ENCODE peak calls at places on chromosomes 11 and 22, in ten cellular contexts. Z is stimulated activated CD4-positive, alpha-beta T cell treated with anti-CD3 and anti-CD28 coated beads, Interleukin-15, amount 100 ng/mL, for 1 hour; R is astrocyte of the spinal cord; U is HEK293T; G is stimulated activated CD8-positive, alpha-beta memory T cell treated with anti-CD3 and anti-CD28 coated beads, Interleukin-4, amount 100 ng/mL, for 4 hours; S is LoVo; L is ovary; H is CD8-positive, alpha-beta T cell; X is HCEC 1CT; V is BE2C. C is an unnamed sample.

GRCh38 chr22:37632174-37633081 is 7.0 kb upstream of the SH3BP1 start:
- DNase-seq in Z (no peak), R (no peak), U (no peak), G (no peak), S (no peak), L (no peak), H (no peak), X (no peak), V (no peak), C (no peak)

GRCh38 chr22:48031589-48031988 is 1269.1 kb downstream of the TBC1D22A start:
- DNase-seq in Z (no peak), R (no peak), U (no peak), G (no peak), S (no peak), L (no peak), H (no peak), X (no peak), V (no peak), C (no peak)

GRCh38 chr11:3169952-3170755 is 5.0 kb upstream of the OSBPL5 start:
- DNase-seq in Z (no peak), R (no peak), U (no peak), G (no peak), S (no peak), L (no peak), H (no peak), X (no peak), V (no peak), C (peak)

GRCh38 chr11:14414470-14415461 is 55.8 kb upstream of the RRAS2 start:
- DNase-seq in Z (peak), R (no peak), U (no peak), G (peak), S (no peak), L (no peak), H (peak), X (no peak), V (no peak), C (no peak)

GRCh38 chr22:32623943-32624342 is 149.3 kb downstream of the FBXO7 start:
- DNase-seq in Z (no peak), R (peak), U (no peak), G (no peak), S (no peak), L (peak), H (no peak), X (no peak), V (no peak), C (peak)

GRCh38 chr22:22773979-22774738 is 113.5 kb upstream of the IGLL5 start:
- DNase-seq in Z (no peak), R (no peak), U (no peak), G (no peak), S (no peak), L (no peak), H (no peak), X (no peak), V (no peak), C (no peak)

GRCh38 chr22:50001388-50002231 is 11.0 kb downstream of the IL17REL start:
- DNase-seq in Z (no peak), R (no peak), U (peak), G (no peak), S (no peak), L (no peak), H (no peak), X (no peak), V (no peak), C (no peak)

GRCh38 chr11:69091638-69092165 is 43.0 kb downstream of the TPCN2 start:
- DNase-seq in Z (no peak), R (no peak), U (no peak), G (no peak), S (no peak), L (no peak), H (no peak), X (no peak), V (no peak), C (no peak)

GRCh38 chr22:45626198-45626651 is 45.4 kb upstream of the ATXN10 start:
- DNase-seq in Z (no peak), R (no peak), U (no peak), G (no peak), S (peak), L (no peak), H (no peak), X (no peak), V (no peak), C (no peak)

GRCh38 chr11:109939176-109939810 is 153.9 kb upstream of the ZC3H12C start:
- DNase-seq in Z (no peak), R (peak), U (peak), G (no peak), S (peak), L (no peak), H (no peak), X (peak), V (peak), C (no peak)

GRCh38 chr11:18624161-18624560 is 10.0 kb downstream of the SPTY2D1 start:
- DNase-seq in Z (no peak), R (no peak), U (no peak), G (no peak), S (no peak), L (no peak), H (no peak), X (no peak), V (no peak), C (no peak)

GRCh38 chr11:121351089-121351488 is 58.5 kb downstream of the SC5D start:
- DNase-seq in Z (no peak), R (no peak), U (no peak), G (no peak), S (no peak), L (no peak), H (no peak), X (no peak), V (no peak), C (no peak)

GRCh38 chr22:36221799-36222751 is 17.3 kb downstream of the APOL2 start:
- DNase-seq in Z (no peak), R (peak), U (peak), G (no peak), S (peak), L (peak), H (no peak), X (no peak), V (peak), C (peak)

GRCh38 chr11:74307409-74307808 is 4.0 kb downstream of the P4HA3 start:
- DNase-seq in Z (no peak), R (peak), U (no peak), G (no peak), S (no peak), L (no peak), H (no peak), X (no peak), V (peak), C (no peak)

GRCh38 chr11:34426766-34427170 is 12.0 kb upstream of the CAT start:
- DNase-seq in Z (no peak), R (peak), U (no peak), G (no peak), S (no peak), L (no peak), H (no peak), X (peak), V (peak), C (no peak)

GRCh38 chr11:72429626-72430025 is 4.7 kb downstream of the CLPB start:
- DNase-seq in Z (no peak), R (no peak), U (no peak), G (no peak), S (no peak), L (no peak), H (no peak), X (no peak), V (no peak), C (no peak)

GRCh38 chr11:60515144-60515855 is at the start of gene MS4A13:
- DNase-seq in Z (no peak), R (no peak), U (no peak), G (no peak), S (no peak), L (no peak), H (no peak), X (no peak), V (no peak), C (no peak)

GRCh38 chr11:77109236-77110019 is 6.8 kb downstream of the OMP start:
- DNase-seq in Z (no peak), R (peak), U (no peak), G (no peak), S (no peak), L (no peak), H (no peak), X (peak), V (peak), C (no peak)

C was measured in psoas muscle.